ENCODE peak calls at places on chromosomes 6 and 20, in four cellular contexts. I, K, S and P are unnamed samples.

GRCh38 chr20:6506906-6507305 is 260.6 kb upstream of the BMP2 start:
- DNase-seq in S (no peak), I (no peak), K (no peak), P (no peak)

GRCh38 chr6:118719351-118720124 is 68.1 kb upstream of the CEP85L start:
- DNase-seq in S (no peak), K (no peak), I (no peak), P (no peak)

GRCh38 chr6:154606457-154606856 is 96.0 kb upstream of the CNKSR3 start:
- DNase-seq in S (no peak), K (no peak), I (no peak), P (no peak)

GRCh38 chr20:40506567-40506966 is 182.5 kb downstream of the MAFB start:
- DNase-seq in S (peak), I (peak), K (peak), P (peak)

GRCh38 chr20:10131612-10132345 is 86.9 kb upstream of the SNAP25 start:
- DNase-seq in K (peak), I (peak), S (no peak), P (no peak)

GRCh38 chr6:43509142-43509983 is 783 bp downstream of the LRRC73 start:
- DNase-seq in I (no peak), K (no peak), S (no peak), P (no peak)

GRCh38 chr6:113854531-113855499 is 2.3 kb upstream of the MARCKS start:
- DNase-seq in S (peak), I (peak), K (peak), P (peak)

GRCh38 chr6:18473765-18474164 is 86.6 kb downstream of the RNF144B start:
- DNase-seq in S (no peak), K (no peak), I (no peak), P (no peak)

GRCh38 chr6:2266031-2266430 is 20.6 kb upstream of the GMDS start:
- DNase-seq in I (no peak), K (no peak), S (no peak), P (no peak)

GRCh38 chr6:18997375-18997826 is 610.3 kb downstream of the RNF144B start:
- DNase-seq in S (no peak), K (peak), I (no peak), P (no peak)

GRCh38 chr20:45465492-45466266 is 3.9 kb upstream of the WFDC2 start:
- DNase-seq in I (no peak), K (no peak), S (no peak), P (no peak)